ENCODE peak calls at places on chromosome 7, in nine cellular contexts. B is thoracic aorta; R is activated T-helper 2 cell treated with anti-CD3 and anti-CD28 coated beads, Interferon-gamma antibody, Interleukin-2, Interleukin-4, amounts not matched to agents 10 μg/mL and 5 μg/mL and 100 μg/mL, durations not matched to agents 14 hours and 24 hours and 36 hours; V is GOT3; Z is IMR-90; H is lower leg skin; F is stimulated activated CD8-positive, alpha-beta memory T cell treated with anti-CD3 and anti-CD28 coated beads, Interleukin-15, amount 100 ng/mL, for 24 hours; E is left ventricle myocardium inferior; T is NCI-H1105. D is an unnamed sample.

GRCh38 chr7:92614586-92615237 is 24.5 kb upstream of the FAM133B start:
- DNase-seq in T (no peak), R (no peak), Z (peak), E (peak), H (no peak), B (no peak), V (no peak), F (no peak), D (no peak)

GRCh38 chr7:154777023-154777422 is 225.9 kb downstream of the PAXIP1 start:
- DNase-seq in T (no peak), R (no peak), E (no peak), Z (no peak), V (no peak), H (no peak), B (no peak), F (no peak), D (no peak)

GRCh38 chr7:98788921-98789320 is 80.9 kb downstream of the TMEM130 start:
- DNase-seq in T (no peak), Z (no peak), V (peak), R (no peak), E (no peak), H (no peak), F (no peak), B (no peak), D (no peak)

GRCh38 chr7:17802056-17802455 is 138.2 kb downstream of the SNX13 start:
- DNase-seq in T (no peak), V (no peak), B (no peak), H (no peak), E (no peak), Z (peak), R (no peak), F (no peak), D (no peak)

GRCh38 chr7:132907380-132907940 is 174.4 kb downstream of the CHCHD3 start:
- DNase-seq in T (no peak), Z (no peak), R (no peak), B (no peak), V (no peak), F (no peak), E (no peak), H (no peak), D (no peak)

GRCh38 chr7:8217200-8218068 is 44.5 kb downstream of the ICA1 start:
- DNase-seq in F (no peak), E (no peak), Z (peak), B (no peak), R (no peak), H (no peak), T (peak), V (no peak), D (no peak)

GRCh38 chr7:24665564-24666294 is 91.5 kb downstream of the GSDME start:
- DNase-seq in Z (peak), R (peak), V (no peak), B (no peak), F (no peak), H (no peak), T (peak), E (no peak), D (no peak)

GRCh38 chr7:104967595-104967994 is 46.4 kb upstream of the KMT2E start:
- DNase-seq in F (no peak), T (no peak), B (no peak), H (no peak), R (no peak), V (no peak), E (no peak), Z (peak), D (no peak)

GRCh38 chr7:157073949-157074624 is 63.6 kb upstream of the MNX1 start:
- DNase-seq in B (no peak), Z (no peak), F (no peak), R (no peak), T (no peak), H (peak), E (no peak), V (no peak), D (peak)

GRCh38 chr7:99210265-99210970 is 2.5 kb upstream of the KPNA7 start:
- DNase-seq in V (no peak), E (no peak), F (no peak), H (no peak), R (no peak), T (no peak), B (no peak), Z (no peak), D (no peak)

GRCh38 chr7:5143935-5144903 is 45.8 kb upstream of the WIPI2 start:
- DNase-seq in H (no peak), V (no peak), Z (peak), R (peak), T (no peak), E (no peak), F (peak), B (no peak), D (no peak)

GRCh38 chr7:142332421-142332820 is 74.6 kb upstream of the PRSS58 start:
- DNase-seq in F (no peak), B (no peak), R (no peak), H (no peak), V (no peak), Z (no peak), E (no peak), T (no peak), D (no peak)

GRCh38 chr7:95686109-95686508 is 86.2 kb upstream of the DYNC1I1 start:
- DNase-seq in H (no peak), B (peak), T (peak), F (no peak), R (no peak), E (peak), Z (peak), V (no peak), D (no peak)

GRCh38 chr7:6168469-6168868 is 104.0 kb downstream of the CYTH3 start:
- DNase-seq in R (no peak), B (no peak), H (no peak), T (no peak), V (no peak), F (no peak), Z (no peak), E (no peak), D (no peak)

GRCh38 chr7:49781996-49782395 is 8.6 kb downstream of the VWC2 start:
- DNase-seq in E (no peak), F (no peak), H (no peak), Z (no peak), V (no peak), B (no peak), R (no peak), T (no peak), D (no peak)

GRCh38 chr7:19112290-19113000 is 5.0 kb downstream of the TWIST1 start:
- DNase-seq in F (no peak), T (no peak), Z (peak), H (peak), E (no peak), R (no peak), V (no peak), B (no peak), D (no peak)

GRCh38 chr7:69443136-69443535 is 155.1 kb upstream of the AUTS2 start:
- DNase-seq in Z (no peak), H (no peak), F (no peak), V (no peak), R (no peak), B (no peak), T (no peak), E (no peak), D (no peak)

GRCh38 chr7:40093631-40094350 is 40.6 kb downstream of the MPLKIP start:
- DNase-seq in H (no peak), Z (no peak), E (no peak), R (no peak), F (no peak), B (no peak), V (no peak), T (no peak), D (no peak)

GRCh38 chr7:116377721-116378120 is 121.8 kb upstream of the CAV2 start:
- DNase-seq in T (no peak), R (no peak), B (no peak), F (no peak), V (no peak), E (no peak), Z (no peak), H (no peak), D (no peak)

GRCh38 chr7:142463401-142463850 is 205.6 kb upstream of the PRSS58 start:
- DNase-seq in T (no peak), B (no peak), Z (no peak), V (no peak), E (no peak), H (no peak), F (no peak), R (no peak), D (no peak)

GRCh38 chr7:631966-632830 is 94.3 kb upstream of the DNAAF5 start:
- DNase-seq in Z (no peak), E (no peak), R (no peak), F (no peak), B (no peak), H (no peak), V (no peak), T (no peak), D (no peak)

GRCh38 chr7:106015586-106016218 is 52.6 kb downstream of the CDHR3 start:
- DNase-seq in H (no peak), B (no peak), T (no peak), E (no peak), F (no peak), R (no peak), Z (no peak), V (no peak), D (no peak)

GRCh38 chr7:85191383-85191782 is 4.5 kb upstream of the SEMA3D start:
- DNase-seq in F (no peak), H (no peak), T (no peak), Z (peak), R (no peak), B (no peak), E (no peak), V (no peak), D (no peak)

GRCh38 chr7:84629640-84630318 is 435.2 kb upstream of the SEMA3A start:
- DNase-seq in T (no peak), H (no peak), B (no peak), V (no peak), E (no peak), F (no peak), Z (peak), R (no peak), D (no peak)

GRCh38 chr7:30252885-30253795 is 31.3 kb upstream of the ZNRF2 start:
- DNase-seq in T (peak), F (no peak), H (no peak), B (peak), V (no peak), Z (no peak), R (no peak), E (peak), D (peak)

GRCh38 chr7:130902755-130903357 is 168.8 kb upstream of the KLF14 start:
- DNase-seq in T (no peak), Z (peak), V (no peak), B (no peak), F (no peak), E (no peak), H (no peak), R (no peak), D (no peak)

GRCh38 chr7:142412551-142413193 is 154.8 kb upstream of the PRSS58 start:
- DNase-seq in H (no peak), V (no peak), F (no peak), Z (peak), E (no peak), R (no peak), B (no peak), T (no peak), D (no peak)

GRCh38 chr7:516216-516605 is 3.4 kb downstream of the PDGFA start:
- DNase-seq in Z (no peak), T (no peak), H (no peak), R (no peak), F (no peak), B (no peak), V (no peak), E (no peak), D (no peak)

GRCh38 chr7:87599336-87599735 is 1.3 kb downstream of the ABCB1 start:
- DNase-seq in H (no peak), E (no peak), Z (no peak), R (peak), B (no peak), T (no peak), F (peak), V (no peak), D (no peak)

GRCh38 chr7:127119517-127119916 is 133.2 kb downstream of the GRM8 start:
- DNase-seq in V (no peak), Z (no peak), E (no peak), B (no peak), T (no peak), R (no peak), H (no peak), F (no peak), D (no peak)

D was measured in breast epithelium.